ENCODE peak calls at places on chromosomes 11 and 22, in six cellular contexts. U is upper lobe of right lung, I is sigmoid colon, A is HFFc6, J is neural crest cell, S is GM13976. Q is an unnamed sample.

GRCh38 chr11:4090258-4090657 is 4.3 kb upstream of the RRM1 start:
- DNase-seq in U (no peak), I (no peak), A (no peak), J (no peak), S (no peak), Q (no peak)

GRCh38 chr11:78941226-78941851 is 366.7 kb upstream of the NARS2 start:
- DNase-seq in U (peak), I (no peak), A (no peak), J (no peak), S (no peak), Q (no peak)

GRCh38 chr11:43790444-43790794 is 90.2 kb upstream of the ALKBH3 start:
- DNase-seq in U (no peak), I (no peak), A (peak), J (no peak), S (no peak), Q (no peak)

GRCh38 chr11:8247312-8247711 is 16.4 kb downstream of the LMO1 start:
- DNase-seq in U (no peak), I (no peak), A (no peak), J (no peak), S (no peak), Q (no peak)

GRCh38 chr11:118845369-118845768 is 38.3 kb upstream of the CXCR5 start:
- DNase-seq in U (no peak), I (no peak), A (no peak), J (no peak), S (peak), Q (no peak)

GRCh38 chr11:68643576-68643975 is 40.8 kb upstream of the GAL start:
- DNase-seq in U (no peak), I (no peak), A (no peak), J (no peak), S (no peak), Q (no peak)

GRCh38 chr22:39177791-39178190 is 25.3 kb upstream of the CBX7 start:
- DNase-seq in U (no peak), I (no peak), A (no peak), J (no peak), S (no peak), Q (no peak)

GRCh38 chr11:105639527-105639926 is 29.7 kb downstream of the GRIA4 start:
- DNase-seq in U (no peak), I (no peak), A (no peak), J (no peak), S (no peak), Q (no peak)

GRCh38 chr11:80214413-80214812 is 773.6 kb upstream of the TENM4 start:
- DNase-seq in U (no peak), I (no peak), A (no peak), J (no peak), S (no peak), Q (no peak)

GRCh38 chr11:108965602-108966001 is 300.7 kb downstream of the DDX10 start:
- DNase-seq in U (no peak), I (no peak), A (peak), J (no peak), S (no peak), Q (no peak)

GRCh38 chr22:29122041-29122440 is 49.2 kb downstream of the KREMEN1 start:
- DNase-seq in U (no peak), I (no peak), A (no peak), J (no peak), S (no peak), Q (no peak)

GRCh38 chr22:34966980-34967379 is 99.0 kb upstream of the ISX start:
- DNase-seq in U (no peak), I (no peak), A (no peak), J (no peak), S (no peak), Q (no peak)

GRCh38 chr22:17589810-17590375 is 26.6 kb downstream of the SLC25A18 start:
- DNase-seq in U (peak), I (no peak), A (no peak), J (no peak), S (no peak), Q (no peak)

GRCh38 chr11:12606597-12606996 is 67.6 kb upstream of the TEAD1 start:
- DNase-seq in U (no peak), I (no peak), A (peak), J (no peak), S (no peak), Q (no peak)

GRCh38 chr22:42170946-42171345 is 40.3 kb upstream of the CYP2D6 start:
- DNase-seq in U (no peak), I (no peak), A (no peak), J (no peak), S (no peak), Q (no peak)

GRCh38 chr11:44734982-44735381 is 8.2 kb downstream of the TSPAN18 start:
- DNase-seq in U (no peak), I (no peak), A (no peak), J (no peak), S (no peak), Q (no peak)

GRCh38 chr11:126347751-126348628 is 7.5 kb upstream of the ST3GAL4 start:
- DNase-seq in U (no peak), I (no peak), A (no peak), J (no peak), S (no peak), Q (peak)

GRCh38 chr11:119592642-119593041 is 136.4 kb downstream of the NECTIN1 start:
- DNase-seq in U (no peak), I (peak), A (no peak), J (no peak), S (no peak), Q (no peak)

DNA sequence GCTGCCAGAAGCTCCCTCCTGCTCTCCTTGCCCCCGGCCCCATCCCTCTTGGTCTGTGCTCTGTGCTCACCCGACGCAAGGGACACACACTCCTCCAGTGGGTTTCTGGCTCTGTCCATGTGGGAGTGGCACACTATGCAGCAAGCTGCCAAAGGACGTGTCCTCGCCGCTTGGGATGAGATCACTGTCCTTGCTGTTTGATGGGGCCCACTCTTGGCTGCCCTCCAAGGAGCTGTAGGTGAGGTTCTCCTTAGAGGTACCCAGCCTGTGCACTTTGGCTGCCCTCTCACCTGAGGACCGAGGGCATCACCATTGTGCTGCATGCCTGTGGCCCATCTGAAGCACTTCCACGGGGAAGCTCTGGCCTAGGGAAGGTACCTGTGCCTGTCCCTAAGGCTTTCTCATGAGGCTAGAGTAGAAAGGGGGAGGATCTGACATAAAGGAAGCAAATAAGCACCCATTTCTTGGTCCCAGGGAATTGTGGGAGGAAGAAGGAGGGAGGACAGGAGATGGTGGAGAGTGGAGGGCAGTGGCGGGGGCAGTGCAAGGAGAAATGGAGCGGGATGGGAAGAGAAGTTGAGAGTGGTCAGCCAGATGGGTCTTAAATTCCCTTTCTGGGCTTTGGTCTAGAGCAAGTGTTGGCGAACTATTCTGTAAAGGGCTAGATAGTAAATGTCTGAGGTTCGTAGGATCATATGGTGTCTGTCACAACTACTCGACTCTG is 47.2 kb upstream of the AMPD3 start:
- DNase-seq in U (no peak), I (no peak), A (no peak), J (no peak), S (no peak), Q (no peak)
- TF ChIP-seq CTCF in U (no peak), I (no peak), A (no peak), J (no peak), S (no peak), Q (no peak)

DNA sequence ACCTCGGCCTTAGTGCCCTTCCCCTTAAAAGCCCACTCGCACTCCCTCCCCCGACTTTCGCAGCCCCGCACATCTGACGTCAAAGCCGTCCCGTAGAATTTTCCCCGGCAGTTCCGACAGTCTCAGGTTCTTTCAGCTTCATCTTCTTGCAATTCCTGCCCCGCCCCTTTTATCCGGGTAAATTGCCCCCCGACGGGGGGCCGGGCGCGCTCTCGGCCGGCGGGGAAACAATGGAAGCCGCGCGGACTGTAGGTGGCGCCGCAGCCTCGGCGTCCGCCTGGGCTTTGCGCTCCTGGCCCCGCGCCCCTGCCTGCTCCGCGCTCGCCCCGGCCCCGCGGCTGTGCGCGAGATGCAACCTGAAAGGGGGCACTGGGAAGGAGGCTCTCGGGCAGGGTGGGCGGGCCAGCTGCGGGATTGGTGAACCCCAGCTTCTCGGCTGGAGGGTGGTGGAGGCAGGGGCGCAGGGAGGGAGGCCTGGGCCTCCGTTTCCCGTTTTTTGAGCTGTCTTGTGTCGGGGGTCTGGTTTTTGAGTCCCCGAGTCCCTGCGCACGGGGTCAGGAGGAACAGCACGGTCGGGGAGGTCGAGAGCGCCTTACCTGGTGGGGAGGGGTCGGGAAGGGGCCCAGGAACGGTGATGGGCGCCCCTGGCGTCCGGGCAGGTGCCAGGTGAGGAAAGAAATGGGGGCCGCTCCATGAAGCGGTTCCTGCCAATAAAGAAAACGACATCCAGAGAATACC is 855 bp upstream of the FGF19 start:
- DNase-seq in U (no peak), I (no peak), A (no peak), J (peak), S (peak), Q (no peak)
- TF ChIP-seq CTCF in U (peak), I (no peak), A (peak), J (peak), S (peak), Q (peak)

GRCh38 chr11:9731256-9731655 is 67.4 kb downstream of the SWAP70 start:
- DNase-seq in U (no peak), I (no peak), A (no peak), J (no peak), S (no peak), Q (no peak)

GRCh38 chr11:9732453-9732852 is 68.6 kb downstream of the SWAP70 start:
- DNase-seq in U (no peak), I (no peak), A (no peak), J (no peak), S (no peak), Q (no peak)

GRCh38 chr11:9733212-9733611 is 69.3 kb downstream of the SWAP70 start:
- DNase-seq in U (no peak), I (no peak), A (no peak), J (no peak), S (no peak), Q (no peak)

GRCh38 chr11:9726313-9727022 is 62.6 kb downstream of the SWAP70 start:
- DNase-seq in U (no peak), I (no peak), A (peak), J (no peak), S (no peak), Q (no peak)

GRCh38 chr11:9728058-9728457 is 64.2 kb downstream of the SWAP70 start:
- DNase-seq in U (no peak), I (no peak), A (no peak), J (no peak), S (no peak), Q (no peak)
- TF ChIP-seq CTCF in U (no peak), I (no peak), A (no peak), J (no peak), S (no peak), Q (no peak)

GRCh38 chr11:843818-844692 is 1.4 kb downstream of the TSPAN4 start:
- DNase-seq in U (peak), I (peak), A (peak), J (no peak), S (no peak), Q (peak)
- TF ChIP-seq CTCF in U (no peak), I (no peak), A (no peak), J (no peak), S (no peak), Q (peak)

GRCh38 chr11:86610559-86611341 is 61.7 kb downstream of the ME3 start:
- DNase-seq in U (no peak), I (peak), A (no peak), J (no peak), S (no peak), Q (no peak)
- TF ChIP-seq CTCF in U (no peak), I (no peak), A (no peak), J (no peak), S (no peak), Q (no peak)

GRCh38 chr22:32413715-32414114 is 1.7 kb upstream of the RTCB start:
- DNase-seq in U (no peak), I (no peak), A (peak), J (no peak), S (peak), Q (no peak)
- TF ChIP-seq CTCF in U (peak), I (no peak), A (peak), J (peak), S (no peak), Q (peak)

GRCh38 chr22:24437820-24438328 is 10.5 kb downstream of the ADORA2A start:
- DNase-seq in U (no peak), I (no peak), A (peak), J (no peak), S (peak), Q (no peak)
- TF ChIP-seq CTCF in U (no peak), I (no peak), A (peak), J (no peak), S (peak), Q (no peak)

DNA sequence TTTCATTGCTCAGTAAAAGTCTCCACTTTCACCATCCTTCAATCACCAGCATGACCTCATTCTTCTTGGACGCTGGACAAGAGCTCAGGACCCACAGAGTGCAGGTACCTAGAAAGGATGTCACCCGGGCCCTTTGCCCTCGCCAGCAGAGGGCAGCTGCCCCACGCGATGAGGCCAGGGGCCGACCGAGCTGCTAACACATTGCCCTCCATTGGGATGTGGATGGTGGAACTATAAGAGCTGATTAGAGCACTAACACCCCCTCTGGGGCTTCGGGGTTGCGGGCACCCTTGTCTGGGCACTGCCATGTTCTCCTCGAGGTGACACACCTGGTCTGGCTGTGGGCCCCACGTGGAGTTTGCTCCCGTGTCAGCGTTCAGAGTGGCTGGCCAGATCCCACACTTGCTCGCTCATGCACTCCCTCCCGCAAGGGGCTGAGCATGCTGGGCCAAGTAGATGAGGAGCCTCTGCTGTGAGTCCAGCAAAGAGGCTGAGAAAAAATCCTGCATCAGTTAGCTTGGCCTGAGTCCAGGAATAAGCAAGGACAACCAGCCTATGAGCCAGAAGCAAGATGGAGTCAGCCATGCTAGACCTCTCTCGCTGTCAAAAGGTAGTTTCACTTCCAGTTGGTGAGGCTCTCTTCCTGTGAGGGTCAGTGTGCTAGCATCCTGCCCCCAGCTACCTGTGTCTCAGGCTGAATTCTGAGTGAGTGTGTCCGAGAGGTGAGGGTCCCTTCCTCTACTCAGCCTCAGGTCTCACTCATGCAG is 9.8 kb downstream of the KRTAP5-6 start:
- DNase-seq in U (no peak), I (no peak), A (no peak), J (no peak), S (no peak), Q (no peak)
- TF ChIP-seq CTCF in U (peak), I (no peak), A (peak), J (no peak), S (peak), Q (peak)